ENCODE peak calls at places on chromosome 19, in four cellular contexts. One of them, this sample, is unnamed. For H3K36me3, the result is how much of the 10 kb centered on the place peaks cover.

GRCh38 chr19:12484371-12485322 is at the start of gene ZNF709:
- DNase-seq in GM12878: peak
- DNase-seq in H1: peak
- DNase-seq in K562: peak
- DNase-seq in this sample: no peak

GRCh38 chr19:12784394-12784870 is 6.9 kb upstream of the JUNB start:
- DNase-seq in GM12878: no peak
- DNase-seq in H1: no peak
- DNase-seq in K562: peak
- DNase-seq in this sample: no peak

GRCh38 chr19:6720369-6721112 is at the start of gene C3:
- DNase-seq in GM12878: no peak
- DNase-seq in H1: no peak
- DNase-seq in K562: peak
- DNase-seq in this sample: no peak

GRCh38 chr19:55474269-55475265 is 1.9 kb upstream of the ZNF628 start:
- DNase-seq in GM12878: no peak
- DNase-seq in H1: no peak
- DNase-seq in K562: no peak
- DNase-seq in this sample: no peak

GRCh38 chr19:38917921-38918491 is 6.0 kb upstream of the CCER2 start:
- DNase-seq in GM12878: no peak
- DNase-seq in H1: no peak
- DNase-seq in K562: no peak
- DNase-seq in this sample: no peak

GRCh38 chr19:43720936-43721335 is 5.1 kb downstream of the IRGC start:
- DNase-seq in GM12878: no peak
- DNase-seq in H1: no peak
- DNase-seq in K562: no peak
- DNase-seq in this sample: no peak

GRCh38 chr19:927044-927706 is 1.3 kb downstream of the ARID3A start:
- DNase-seq in GM12878: no peak
- DNase-seq in H1: no peak
- DNase-seq in K562: peak
- DNase-seq in this sample: no peak

GRCh38 chr19:33505168-33505567 is 16.4 kb downstream of the PEPD start:
- DNase-seq in GM12878: no peak
- DNase-seq in H1: no peak
- DNase-seq in K562: no peak
- DNase-seq in this sample: no peak

GRCh38 chr19:13411899-13412298 is 94.4 kb downstream of the CACNA1A start:
- DNase-seq in GM12878: no peak
- DNase-seq in H1: no peak
- DNase-seq in K562: no peak
- DNase-seq in this sample: no peak

GRCh38 chr19:15815306-15815705 is at the start of gene OR10H1:
- DNase-seq in GM12878: no peak
- DNase-seq in H1: no peak
- DNase-seq in K562: no peak
- DNase-seq in this sample: no peak

GRCh38 chr19:20078696-20079095 is 896 bp downstream of the ZNF90 start:
- DNase-seq in GM12878: no peak
- DNase-seq in H1: no peak
- DNase-seq in K562: no peak
- DNase-seq in this sample: no peak

GRCh38 chr19:42033413-42033812 is 36.6 kb downstream of the GRIK5 start:
- DNase-seq in GM12878: no peak
- DNase-seq in H1: no peak
- DNase-seq in K562: no peak
- DNase-seq in this sample: no peak
- H3K36me3 ChIP-seq in GM12878: under half
- H3K36me3 ChIP-seq in H1: under half
- H3K36me3 ChIP-seq in K562: under half
- H3K36me3 ChIP-seq in this sample: under half

GRCh38 chr19:2043269-2043641 is 7.8 kb downstream of the MKNK2 start:
- DNase-seq in GM12878: no peak
- DNase-seq in H1: peak
- DNase-seq in K562: no peak
- DNase-seq in this sample: no peak
- TF ChIP-seq EGR1 in GM12878: no peak
- TF ChIP-seq EGR1 in H1: no peak
- TF ChIP-seq EGR1 in K562: no peak
- TF ChIP-seq EGR1 in this sample: no peak

DNA sequence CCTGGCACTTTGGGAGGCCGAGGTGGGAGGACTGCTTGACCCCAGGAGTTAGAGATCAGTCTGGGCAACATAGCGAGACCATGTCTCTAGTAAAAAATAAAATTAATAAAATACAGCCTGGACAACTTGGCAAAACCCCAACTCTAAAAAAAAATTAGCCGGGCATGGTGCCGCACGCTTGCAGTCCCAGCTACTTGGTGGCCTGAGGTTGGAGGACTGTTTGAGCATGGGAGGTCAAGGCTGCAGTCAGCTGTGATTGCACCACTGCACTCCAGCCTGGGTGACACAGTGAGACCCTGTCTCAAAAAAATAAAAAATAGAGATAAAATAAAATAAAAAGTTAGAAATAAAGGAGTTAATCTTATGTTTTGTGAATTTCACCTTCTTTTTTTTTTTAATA is 15.6 kb upstream of the SPC24 start:
- DNase-seq in GM12878: no peak
- DNase-seq in H1: no peak
- DNase-seq in K562: no peak
- DNase-seq in this sample: no peak
- H3K36me3 ChIP-seq in GM12878: under half
- H3K36me3 ChIP-seq in H1: under half
- H3K36me3 ChIP-seq in K562: half or more
- H3K36me3 ChIP-seq in this sample: under half

DNA sequence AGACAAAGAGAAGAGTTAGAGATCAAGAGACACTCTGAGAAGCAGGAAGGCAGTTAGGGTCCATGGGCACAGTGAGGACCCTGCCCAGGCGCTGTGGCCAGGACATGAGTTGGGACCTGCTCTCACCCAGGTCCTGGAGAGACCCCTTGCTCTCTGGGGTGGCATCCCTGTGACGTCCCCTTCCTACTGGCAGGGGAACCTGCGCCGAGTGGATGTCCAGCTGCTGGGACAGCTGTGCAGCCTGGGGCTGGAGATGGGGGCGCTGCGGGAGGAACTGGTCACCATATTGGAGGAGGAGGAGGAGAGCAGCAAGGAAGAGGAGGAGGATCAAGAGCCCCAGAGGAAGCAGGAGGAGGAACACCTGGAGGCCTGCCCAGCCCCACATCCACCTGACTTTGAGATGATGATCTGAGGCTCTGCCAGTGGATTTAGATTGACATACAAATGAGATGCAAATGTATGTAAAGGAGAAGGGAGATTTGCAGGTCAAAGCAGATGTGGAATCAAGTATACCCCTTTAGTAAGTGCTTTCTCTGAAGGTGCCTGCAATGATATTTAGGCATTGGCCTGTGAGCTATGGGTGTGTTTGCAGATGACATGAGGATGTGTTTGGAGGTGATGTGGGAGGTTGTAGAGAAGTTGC is 978 bp downstream of the ERICH4 start:
- DNase-seq in GM12878: no peak
- DNase-seq in H1: no peak
- DNase-seq in K562: no peak
- DNase-seq in this sample: no peak
- TF ChIP-seq EGR1 in GM12878: no peak
- TF ChIP-seq EGR1 in H1: no peak
- TF ChIP-seq EGR1 in K562: no peak
- TF ChIP-seq EGR1 in this sample: no peak

GRCh38 chr19:48476176-48476575 is 7.0 kb downstream of the CYTH2 start:
- DNase-seq in GM12878: no peak
- DNase-seq in H1: no peak
- DNase-seq in K562: no peak
- DNase-seq in this sample: no peak
- H3K36me3 ChIP-seq in GM12878: under half
- H3K36me3 ChIP-seq in H1: half or more
- H3K36me3 ChIP-seq in K562: half or more
- H3K36me3 ChIP-seq in this sample: half or more

GRCh38 chr19:47650695-47651094 is 41.8 kb downstream of the BICRA start:
- DNase-seq in GM12878: no peak
- DNase-seq in H1: no peak
- DNase-seq in K562: no peak
- DNase-seq in this sample: no peak
- TF ChIP-seq EGR1 in GM12878: no peak
- TF ChIP-seq EGR1 in H1: no peak
- TF ChIP-seq EGR1 in K562: no peak
- TF ChIP-seq EGR1 in this sample: no peak